ENCODE peak calls at places on chromosomes 5 and 9, in five cellular contexts. C is right cardiac atrium; F is GM12878; O is CD8-positive, alpha-beta T cell; Q is heart left ventricle. B is an unnamed sample. For H3K4me1, the result is how much of the 10 kb centered on the place peaks cover.

GRCh38 chr5:134086943-134087305 is 27.6 kb upstream of the TCF7 start:
- DNase-seq in C (no peak), F (no peak), O (peak), Q (no peak), B (no peak)

GRCh38 chr9:88418715-88419540 is 30.7 kb downstream of the SPIN1 start:
- DNase-seq in C (no peak), F (no peak), O (no peak), Q (no peak), B (no peak)

GRCh38 chr5:133825631-133826289 is 142.7 kb downstream of the C5orf15 start:
- DNase-seq in C (peak), F (peak), O (peak), Q (peak), B (no peak)

GRCh38 chr5:138874771-138875628 is at the start of gene LRRTM2:
- DNase-seq in C (no peak), F (no peak), O (no peak), Q (no peak), B (no peak)

GRCh38 chr9:91852801-91853347 is 97.2 kb downstream of the ROR2 start:
- DNase-seq in C (peak), F (no peak), O (no peak), Q (no peak), B (no peak)

GRCh38 chr9:7206221-7206758 is 448.5 kb downstream of the KDM4C start:
- DNase-seq in C (no peak), F (no peak), O (no peak), Q (no peak), B (no peak)

GRCh38 chr5:145479271-145479670 is 355.9 kb downstream of the PRELID2 start:
- DNase-seq in C (no peak), F (no peak), O (no peak), Q (no peak), B (no peak)

GRCh38 chr5:139842321-139842720 is 46.7 kb downstream of the PSD2 start:
- DNase-seq in C (no peak), F (no peak), O (no peak), Q (no peak), B (no peak)

GRCh38 chr5:67000794-67001475 is 195.7 kb downstream of the CD180 start:
- DNase-seq in C (no peak), F (no peak), O (no peak), Q (no peak), B (no peak)

GRCh38 chr9:129270205-129270604 is 92.1 kb upstream of the IER5L start:
- DNase-seq in C (no peak), F (peak), O (peak), Q (no peak), B (no peak)

GRCh38 chr9:123059472-123060220 is 26.2 kb downstream of the GPR21 start:
- DNase-seq in C (no peak), F (no peak), O (no peak), Q (no peak), B (no peak)

GRCh38 chr9:121981118-121981883 is 111.8 kb downstream of the TTLL11 start:
- DNase-seq in C (no peak), F (no peak), O (no peak), Q (no peak), B (no peak)
- H3K4me1 ChIP-seq in C (under half), F (under half), O (under half), Q (under half), B (under half)

DNA sequence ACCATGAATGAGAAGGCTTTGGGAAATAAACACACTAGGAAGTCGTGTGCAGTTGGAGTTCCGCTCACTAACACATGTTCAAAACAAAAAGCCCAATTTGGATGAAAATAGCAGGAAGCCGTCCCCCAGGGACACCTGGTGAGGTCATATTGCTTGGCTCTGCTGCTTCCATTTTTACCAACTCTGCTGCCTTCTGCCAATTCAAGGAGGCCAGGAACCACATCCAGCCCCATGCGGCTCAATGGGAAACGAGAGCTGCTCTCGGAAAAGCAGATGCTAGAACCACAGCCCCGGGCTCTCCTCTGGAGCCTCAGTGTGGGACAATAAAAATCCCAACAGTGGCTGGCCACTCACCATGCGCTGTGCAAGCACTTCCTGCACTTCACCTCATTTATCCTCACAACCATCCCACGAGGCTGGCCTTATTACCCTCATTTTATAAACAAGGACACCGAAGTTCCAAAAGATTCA is 13.4 kb downstream of the ADAM19 start:
- DNase-seq in C (peak), F (no peak), O (no peak), Q (peak), B (peak)
- H3K27ac ChIP-seq in C (peak), F (no peak), O (no peak), Q (peak), B (peak)

DNA sequence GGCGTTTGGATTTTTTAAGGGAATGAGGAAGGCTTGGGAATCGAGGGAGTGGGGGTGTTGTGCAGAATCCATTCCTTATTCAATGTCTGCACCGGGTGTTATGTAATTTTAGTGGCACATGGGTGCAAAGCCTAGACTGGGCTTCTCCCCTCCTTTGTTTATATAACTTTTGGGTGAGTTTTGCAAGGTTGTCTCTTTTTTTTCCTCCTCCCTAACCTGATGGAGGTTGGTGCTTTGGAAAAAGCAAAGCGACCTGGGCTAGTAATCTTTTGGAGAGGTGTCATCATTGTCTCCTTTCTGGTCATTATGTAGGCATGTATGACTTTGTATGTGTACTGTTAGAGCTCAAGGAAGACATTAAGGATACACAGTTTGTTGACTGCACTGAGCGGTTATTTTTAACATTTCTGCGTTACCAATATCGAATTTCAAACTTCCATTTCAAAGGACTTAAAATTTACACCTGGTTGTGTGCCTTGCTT is 3.1 kb downstream of the SMARCA2 start:
- DNase-seq in C (no peak), F (no peak), O (no peak), Q (no peak), B (no peak)
- H3K4me1 ChIP-seq in C (under half), F (under half), O (half or more), Q (half or more), B (under half)

GRCh38 chr5:135246605-135246922 is 152.5 kb downstream of the MACROH2A1 start:
- DNase-seq in C (no peak), F (no peak), O (no peak), Q (no peak), B (no peak)
- H3K27ac ChIP-seq in C (no peak), F (no peak), O (no peak), Q (no peak), B (peak)

DNA sequence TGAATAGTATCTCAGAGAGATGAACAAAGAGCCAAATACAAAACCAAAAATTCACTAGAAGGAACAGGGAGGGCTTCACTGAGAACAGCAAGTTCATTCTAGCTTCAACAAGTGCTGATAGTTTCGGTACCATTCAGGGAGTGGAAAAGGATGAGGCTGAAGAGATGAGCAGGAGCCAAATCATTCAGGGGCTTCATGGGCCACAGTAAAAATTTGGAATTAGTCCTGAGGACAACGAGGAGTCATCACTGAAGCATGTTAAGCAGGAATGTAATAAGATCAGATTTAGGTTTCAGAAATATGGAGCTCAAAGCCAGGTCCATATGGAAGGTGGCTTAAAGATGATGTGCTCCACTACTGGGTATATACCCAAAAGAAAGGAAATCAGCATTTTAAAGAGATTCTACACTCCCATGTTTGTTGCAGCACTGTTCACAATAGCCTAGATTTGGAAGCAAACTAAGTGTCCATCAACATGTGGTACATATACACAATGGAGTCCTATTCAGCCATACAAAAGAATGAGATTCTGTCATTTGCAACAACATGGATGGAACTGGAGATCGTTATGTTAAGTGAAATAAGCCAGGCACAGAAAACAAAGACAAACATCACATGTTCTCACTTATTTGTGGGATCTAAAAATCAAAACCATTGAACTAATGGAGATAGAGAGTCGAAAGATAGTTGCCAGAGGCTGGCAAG is 36.2 kb downstream of the SPOCK1 start:
- DNase-seq in C (no peak), F (no peak), O (no peak), Q (no peak), B (no peak)
- H3K4me1 ChIP-seq in C (under half), F (under half), O (under half), Q (under half), B (under half)

DNA sequence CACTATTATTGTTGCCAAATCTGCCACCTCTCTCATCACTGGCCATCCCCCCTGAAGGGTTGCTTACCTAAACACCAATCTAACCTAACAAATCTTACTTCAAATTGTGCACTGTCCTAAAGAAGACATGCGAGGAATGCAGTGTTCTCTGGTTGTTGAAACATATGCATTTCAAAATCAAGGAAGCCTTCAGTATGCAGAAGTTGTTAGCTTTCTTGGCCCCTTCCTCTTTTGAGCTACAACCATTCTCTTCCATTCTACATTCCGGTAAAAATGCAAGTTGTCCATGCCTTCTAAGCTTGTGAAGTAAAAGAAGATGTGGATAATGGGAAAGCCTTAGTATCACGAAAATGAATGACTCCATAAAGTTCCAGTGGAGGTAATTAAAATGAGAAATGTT is 77.7 kb upstream of the ADRB2 start:
- DNase-seq in C (no peak), F (no peak), O (no peak), Q (no peak), B (no peak)
- H3K27ac ChIP-seq in C (no peak), F (no peak), O (no peak), Q (no peak), B (no peak)

GRCh38 chr5:181233436-181234115 is 10.1 kb downstream of the RACK1 start:
- DNase-seq in C (no peak), F (no peak), O (no peak), Q (no peak), B (peak)

GRCh38 chr5:181234116-181234454 is 9.6 kb downstream of the RACK1 start:
- DNase-seq in C (no peak), F (no peak), O (no peak), Q (no peak), B (no peak)

GRCh38 chr5:181231444-181231843 is 8.4 kb downstream of the TRIM41 start:
- DNase-seq in C (no peak), F (no peak), O (no peak), Q (no peak), B (no peak)

GRCh38 chr5:181234455-181235306 is 9.0 kb downstream of the RACK1 start:
- DNase-seq in C (no peak), F (no peak), O (no peak), Q (no peak), B (no peak)

GRCh38 chr5:181232593-181232992 is 9.5 kb downstream of the TRIM41 start:
- DNase-seq in C (no peak), F (no peak), O (no peak), Q (no peak), B (no peak)
- H3K4me1 ChIP-seq in C (under half), F (under half), O (under half), Q (under half), B (under half)

GRCh38 chr9:114207034-114207815 is 51.9 kb downstream of the COL27A1 start:
- DNase-seq in C (peak), F (no peak), O (no peak), Q (peak), B (peak)
- H3K27ac ChIP-seq in C (peak), F (no peak), O (no peak), Q (peak), B (peak)

DNA sequence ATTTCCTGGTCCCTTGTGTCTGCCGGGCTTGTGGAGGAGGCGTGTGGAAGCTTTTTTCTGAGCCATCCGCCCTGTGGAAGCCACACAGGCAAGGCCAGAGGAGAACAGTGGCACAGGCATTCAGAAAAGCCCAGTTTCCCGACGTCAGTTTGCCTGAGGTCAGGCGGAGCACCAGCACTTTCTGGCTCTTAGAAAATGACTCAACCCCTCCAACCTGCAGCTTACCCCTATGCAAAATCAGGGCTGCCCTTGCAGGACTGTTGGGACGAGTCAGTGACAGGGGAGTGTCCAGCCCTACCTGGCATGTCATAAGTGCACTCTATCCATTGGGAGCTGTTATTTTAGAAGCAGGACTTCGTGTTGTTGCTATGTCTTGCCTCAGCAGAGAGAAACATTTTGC is 216.0 kb downstream of the NR3C1 start:
- DNase-seq in C (no peak), F (no peak), O (no peak), Q (no peak), B (no peak)
- H3K4me1 ChIP-seq in C (under half), F (half or more), O (under half), Q (under half), B (under half)

B was measured in ascending aorta.